ENCODE peak calls at places on chromosomes 12 and 14, in nine cellular contexts. K, E, X, B, O, H, F, Y and W are unnamed samples.

GRCh38 chr12:24901975-24902461 is 46.9 kb downstream of the BCAT1 start:
- DNase-seq in K (no peak), O (no peak), X (no peak), E (no peak), H (no peak), F (no peak), Y (no peak), B (peak), W (no peak)

GRCh38 chr12:110458756-110459155 is 8.6 kb upstream of the ARPC3 start:
- DNase-seq in K (no peak), B (no peak), E (no peak), F (no peak), Y (no peak), H (no peak), X (no peak), O (no peak), W (no peak)

GRCh38 chr12:97960741-97961608 is 498.4 kb downstream of the RMST start:
- DNase-seq in K (peak), E (peak), O (no peak), B (peak), X (no peak), H (peak), F (peak), Y (no peak), W (no peak)

GRCh38 chr12:25701290-25701689 is 148.2 kb upstream of the LMNTD1 start:
- DNase-seq in F (no peak), Y (no peak), E (peak), O (no peak), B (no peak), K (no peak), X (no peak), H (peak), W (no peak)

GRCh38 chr14:55427439-55427838 is 13.0 kb downstream of the TBPL2 start:
- DNase-seq in B (no peak), Y (no peak), X (no peak), O (no peak), K (no peak), F (no peak), H (peak), E (no peak), W (no peak)

GRCh38 chr12:32072102-32072501 is 34.5 kb upstream of the BICD1 start:
- DNase-seq in E (no peak), K (no peak), O (no peak), X (no peak), Y (no peak), H (no peak), B (no peak), F (no peak), W (no peak)

GRCh38 chr12:75971253-75971652 is 60.3 kb downstream of the PHLDA1 start:
- DNase-seq in H (no peak), O (no peak), Y (no peak), E (no peak), B (no peak), X (no peak), K (no peak), F (no peak), W (no peak)

GRCh38 chr14:68820119-68820518 is 27.3 kb upstream of the ZFP36L1 start:
- DNase-seq in X (no peak), Y (no peak), F (no peak), B (no peak), O (no peak), H (no peak), K (no peak), E (no peak), W (no peak)

GRCh38 chr12:92139634-92140555 is 5.8 kb downstream of the BTG1 start:
- DNase-seq in O (no peak), X (no peak), E (no peak), K (no peak), H (peak), Y (no peak), F (no peak), B (no peak), W (no peak)

GRCh38 chr12:112908548-112908947 is 1.8 kb downstream of the OAS1 start:
- DNase-seq in K (no peak), Y (no peak), O (no peak), F (no peak), H (no peak), X (no peak), B (no peak), E (no peak), W (no peak)

GRCh38 chr12:15966426-15966825 is 55.3 kb downstream of the DERA start:
- DNase-seq in X (peak), B (no peak), H (peak), Y (no peak), O (no peak), K (peak), E (peak), F (no peak), W (no peak)

GRCh38 chr12:23813206-23813605 is 136.3 kb downstream of the SOX5 start:
- DNase-seq in E (no peak), X (no peak), F (no peak), K (no peak), B (no peak), O (no peak), H (no peak), Y (no peak), W (no peak)

GRCh38 chr14:51576899-51577298 is 74.8 kb upstream of the FRMD6 start:
- DNase-seq in O (no peak), F (no peak), X (no peak), H (peak), B (no peak), Y (no peak), E (no peak), K (peak), W (no peak)

GRCh38 chr12:131615316-131616053 is 95.4 kb upstream of the SFSWAP start:
- DNase-seq in Y (no peak), X (no peak), F (no peak), H (no peak), O (no peak), B (no peak), E (no peak), K (peak), W (no peak)

GRCh38 chr14:95261616-95262510 is 57.8 kb downstream of the CLMN start:
- DNase-seq in B (no peak), O (peak), K (no peak), E (no peak), H (peak), X (no peak), F (peak), Y (no peak), W (no peak)

GRCh38 chr12:14995583-14996425 is 23.0 kb downstream of the PDE6H start:
- DNase-seq in O (no peak), Y (no peak), F (peak), B (no peak), K (peak), H (peak), E (peak), X (peak), W (no peak)

GRCh38 chr12:110957652-110958051 is 37.3 kb upstream of the MYL2 start:
- DNase-seq in X (no peak), K (no peak), H (no peak), E (no peak), Y (no peak), F (peak), B (no peak), O (no peak), W (no peak)

GRCh38 chr14:54564071-54564798 is 2.7 kb upstream of the SAMD4A start:
- DNase-seq in O (no peak), K (peak), H (peak), Y (no peak), F (peak), E (peak), B (no peak), X (peak), W (no peak)

GRCh38 chr12:121248611-121249010 is 38.7 kb downstream of the P2RX4 start:
- DNase-seq in O (no peak), F (no peak), B (no peak), Y (no peak), X (no peak), K (no peak), E (no peak), H (no peak), W (no peak)

GRCh38 chr12:123519151-123520001 is 14.1 kb downstream of the RILPL1 start:
- DNase-seq in B (no peak), H (peak), K (peak), E (peak), O (peak), F (no peak), Y (no peak), X (no peak), W (peak)

GRCh38 chr14:85402546-85403162 is 127.3 kb upstream of the FLRT2 start:
- DNase-seq in F (no peak), B (no peak), O (no peak), X (no peak), K (no peak), E (no peak), H (no peak), Y (no peak), W (no peak)

GRCh38 chr12:26692417-26692816 is 140.6 kb downstream of the ITPR2 start:
- DNase-seq in F (no peak), X (no peak), O (no peak), B (no peak), H (no peak), K (no peak), E (no peak), Y (no peak), W (no peak)

GRCh38 chr14:22614240-22614799 is 16.2 kb downstream of the ABHD4 start:
- DNase-seq in Y (no peak), O (no peak), B (no peak), K (peak), X (peak), E (peak), H (peak), F (no peak), W (no peak)

GRCh38 chr14:75229576-75229922 is 49.1 kb upstream of the FOS start:
- DNase-seq in O (no peak), H (peak), E (no peak), X (no peak), Y (no peak), K (no peak), B (no peak), F (no peak), W (no peak)